ENCODE peak calls at places on chromosomes 4 and X, in five cellular contexts. Y, W, D, C and O are unnamed samples.

GRCh38 chr4:125235971-125236370 is 78.8 kb upstream of the FAT4 start:
- DNase-seq in Y (no peak), W (no peak), D (no peak), C (no peak), O (no peak)

GRCh38 chrX:149618871-149619270 is 12.7 kb downstream of the TMEM185A start:
- DNase-seq in Y (no peak), W (no peak), D (no peak), C (no peak), O (no peak)

GRCh38 chrX:50812995-50813842 is 775 bp downstream of the SHROOM4 start:
- DNase-seq in Y (no peak), W (peak), D (no peak), C (no peak), O (no peak)

GRCh38 chr4:184104419-184105101 is 113.1 kb downstream of the ENPP6 start:
- DNase-seq in Y (no peak), W (no peak), D (no peak), C (no peak), O (no peak)

GRCh38 chr4:1357356-1358248 is 10.6 kb downstream of the UVSSA start:
- DNase-seq in Y (no peak), W (no peak), D (no peak), C (no peak), O (no peak)

GRCh38 chrX:9279271-9279596 is 185.6 kb upstream of the TBL1X start:
- DNase-seq in Y (no peak), W (no peak), D (no peak), C (no peak), O (no peak)

GRCh38 chr4:11632488-11632887 is 203.8 kb upstream of the HS3ST1 start:
- DNase-seq in Y (no peak), W (no peak), D (no peak), C (no peak), O (no peak)

GRCh38 chrX:134642394-134642793 is 15.9 kb downstream of the PLAC1 start:
- DNase-seq in Y (no peak), W (no peak), D (no peak), C (no peak), O (no peak)

GRCh38 chr4:93897559-93897958 is 69.0 kb downstream of the ATOH1 start:
- DNase-seq in Y (no peak), W (peak), D (peak), C (no peak), O (no peak)

GRCh38 chr4:138645289-138645688 is 370.3 kb upstream of the NOCT start:
- DNase-seq in Y (no peak), W (no peak), D (no peak), C (no peak), O (no peak)

GRCh38 chr4:173827707-173828106 is 297.7 kb upstream of the HAND2 start:
- DNase-seq in Y (no peak), W (no peak), D (no peak), C (no peak), O (no peak)

GRCh38 chr4:15893967-15894366 is 44.6 kb downstream of the FGFBP1 start:
- DNase-seq in Y (no peak), W (no peak), D (no peak), C (no peak), O (no peak)

GRCh38 chr4:55993994-55994657 is 45.4 kb downstream of the CEP135 start:
- DNase-seq in Y (peak), W (no peak), D (peak), C (no peak), O (no peak)

GRCh38 chr4:154389142-154389541 is 102.5 kb downstream of the DCHS2 start:
- DNase-seq in Y (no peak), W (no peak), D (no peak), C (no peak), O (no peak)

GRCh38 chrX:153667931-153668396 is 5.6 kb downstream of the PNCK start:
- DNase-seq in Y (peak), W (peak), D (peak), C (peak), O (no peak)

GRCh38 chrX:93538575-93538974 is 134.8 kb downstream of the NAP1L3 start:
- DNase-seq in Y (no peak), W (peak), D (no peak), C (no peak), O (no peak)
- TF ChIP-seq TAF1 in Y (no peak), W (no peak), D (no peak), C (no peak), O (no peak)

DNA sequence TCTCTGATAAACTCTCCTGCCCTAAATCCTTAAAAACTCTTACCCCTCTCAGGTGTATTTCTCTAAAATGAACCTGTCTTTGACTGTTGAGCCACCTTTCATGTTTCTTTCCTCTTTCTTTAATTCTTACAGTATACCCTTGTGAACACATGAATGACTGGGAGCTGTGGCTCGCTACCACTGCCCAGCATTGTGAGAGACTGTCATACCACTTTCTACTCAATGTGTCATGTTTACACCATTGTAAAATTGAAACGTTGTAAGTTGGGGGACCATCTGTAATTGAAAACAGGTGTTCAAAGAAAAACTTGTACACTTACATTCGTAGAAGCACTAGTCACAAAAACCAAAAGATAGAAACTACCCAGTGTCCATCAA is 66.9 kb downstream of the ZNF182 start:
- DNase-seq in Y (no peak), W (no peak), D (no peak), C (no peak), O (no peak)
- TF ChIP-seq TAF1 in Y (no peak), W (no peak), D (no peak), C (no peak), O (no peak)

GRCh38 chr4:158805628-158806471 is 37.0 kb downstream of the FNIP2 start:
- DNase-seq in Y (no peak), W (peak), D (no peak), C (no peak), O (no peak)
- TF ChIP-seq TAF1 in Y (no peak), W (no peak), D (no peak), C (no peak), O (no peak)

DNA sequence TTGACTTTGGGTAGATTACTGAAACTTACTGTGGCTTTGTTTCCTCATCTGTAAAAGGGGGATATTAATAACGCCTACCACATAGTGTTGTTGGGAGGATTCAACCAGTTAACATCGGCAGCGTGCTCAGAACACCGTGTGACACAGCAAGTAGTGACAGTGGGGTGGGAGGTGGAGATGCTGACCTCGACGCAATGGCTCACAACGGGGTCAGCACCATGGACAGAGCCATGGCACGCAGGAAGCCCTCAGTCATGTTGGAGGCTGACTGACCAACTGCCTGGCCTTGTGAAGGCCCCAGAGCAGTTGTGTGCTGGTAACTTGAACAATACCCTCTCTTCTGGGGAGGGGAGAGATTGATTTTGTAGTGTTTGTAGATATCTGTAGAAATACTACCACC is 93.2 kb downstream of the WFS1 start:
- DNase-seq in Y (no peak), W (no peak), D (no peak), C (peak), O (no peak)
- TF ChIP-seq TAF1 in Y (no peak), W (no peak), D (no peak), C (no peak), O (no peak)

GRCh38 chr4:45345551-45345950 is 619.2 kb upstream of the GNPDA2 start:
- DNase-seq in Y (no peak), W (peak), D (no peak), C (no peak), O (no peak)
- TF ChIP-seq TAF1 in Y (no peak), W (no peak), D (no peak), C (no peak), O (no peak)

DNA sequence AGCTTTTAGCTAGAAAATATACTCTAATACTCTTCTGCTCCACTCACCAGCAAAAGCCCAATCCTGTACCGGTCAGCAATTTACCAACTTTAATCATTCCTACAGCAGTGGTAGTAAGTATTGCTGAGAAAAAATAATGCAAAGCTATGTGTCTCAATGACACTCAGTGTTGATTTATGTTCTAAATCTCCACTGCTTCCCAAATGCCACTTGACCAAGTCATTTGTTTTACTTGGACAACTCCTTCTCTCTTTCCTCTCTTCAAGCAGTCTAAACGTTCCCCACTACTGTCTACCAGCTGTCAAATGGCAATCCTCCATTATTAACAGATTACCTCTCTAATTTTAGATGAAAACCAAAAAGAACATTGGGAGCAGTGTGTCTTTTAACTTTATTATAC is 201.8 kb upstream of the GK2 start:
- DNase-seq in Y (no peak), W (no peak), D (no peak), C (no peak), O (no peak)
- TF ChIP-seq TAF1 in Y (no peak), W (no peak), D (no peak), C (no peak), O (no peak)

GRCh38 chrX:48470110-48470832 is at the start of gene SLC38A5:
- DNase-seq in Y (no peak), W (no peak), D (no peak), C (peak), O (no peak)

GRCh38 chrX:48467331-48467761 is 2.7 kb downstream of the SLC38A5 start:
- DNase-seq in Y (no peak), W (no peak), D (no peak), C (peak), O (no peak)

GRCh38 chrX:48468247-48468671 is 1.8 kb downstream of the SLC38A5 start:
- DNase-seq in Y (no peak), W (no peak), D (peak), C (peak), O (peak)

GRCh38 chrX:48470833-48471118 is 716 bp upstream of the SLC38A5 start:
- DNase-seq in Y (no peak), W (no peak), D (no peak), C (no peak), O (no peak)

GRCh38 chrX:48468693-48469691 is 1.1 kb downstream of the SLC38A5 start:
- DNase-seq in Y (no peak), W (no peak), D (no peak), C (peak), O (no peak)
- TF ChIP-seq TAF1 in Y (no peak), W (no peak), D (no peak), C (peak), O (no peak)

GRCh38 chrX:12984629-12985303 is 9.9 kb downstream of the TMSB4X start:
- DNase-seq in Y (no peak), W (no peak), D (no peak), C (peak), O (no peak)
- TF ChIP-seq TAF1 in Y (no peak), W (no peak), D (no peak), C (no peak), O (no peak)

GRCh38 chrX:11375614-11376119 is 82.5 kb downstream of the AMELX start:
- DNase-seq in Y (no peak), W (no peak), D (no peak), C (peak), O (no peak)

GRCh38 chrX:11376163-11376562 is 83.0 kb downstream of the AMELX start:
- DNase-seq in Y (no peak), W (no peak), D (no peak), C (no peak), O (no peak)

GRCh38 chrX:11381464-11381863 is 88.3 kb downstream of the AMELX start:
- DNase-seq in Y (peak), W (peak), D (no peak), C (peak), O (no peak)

GRCh38 chrX:11382935-11383334 is 89.7 kb downstream of the AMELX start:
- DNase-seq in Y (no peak), W (no peak), D (no peak), C (no peak), O (no peak)

DNA sequence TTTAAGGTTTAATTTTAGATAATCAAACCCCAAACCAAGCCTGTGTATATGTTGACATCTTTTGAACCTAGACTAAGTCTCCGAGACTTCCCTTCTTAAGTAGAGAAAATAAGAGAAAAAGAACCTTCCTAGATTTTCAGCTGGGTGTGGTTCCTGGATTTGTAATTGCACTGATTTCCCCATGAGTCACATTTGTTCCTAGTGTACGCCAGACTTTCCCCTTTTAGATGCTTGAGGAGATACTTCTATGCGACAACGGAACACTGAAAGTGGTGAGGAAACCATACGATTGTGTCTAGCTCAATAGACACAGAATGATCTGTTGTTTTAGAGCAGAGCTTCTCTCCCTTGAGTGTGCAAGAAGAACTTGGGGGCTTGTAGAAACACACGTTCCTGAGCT is 87.0 kb downstream of the AMELX start:
- DNase-seq in Y (no peak), W (no peak), D (no peak), C (no peak), O (no peak)
- TF ChIP-seq TAF1 in Y (no peak), W (no peak), D (no peak), C (no peak), O (no peak)